ENCODE peak calls at places on chromosomes 7 and 10, in five cellular contexts. D, K, R, J and E are unnamed samples.

GRCh38 chr7:112596260-112596659 is 115.5 kb downstream of the LSMEM1 start:
- DNase-seq in D (no peak), K (no peak), R (no peak), J (no peak), E (no peak)

GRCh38 chr10:124983321-124983720 is 41.4 kb downstream of the ZRANB1 start:
- DNase-seq in D (peak), K (no peak), R (no peak), J (no peak), E (no peak)

GRCh38 chr10:77531441-77532001 is 106.1 kb downstream of the KCNMA1 start:
- DNase-seq in D (no peak), K (peak), R (no peak), J (no peak), E (peak)

GRCh38 chr10:87991946-87992345 is 128.5 kb downstream of the PTEN start:
- DNase-seq in D (no peak), K (no peak), R (peak), J (no peak), E (no peak)

GRCh38 chr7:144738708-144739314 is 97.0 kb downstream of the TPK1 start:
- DNase-seq in D (peak), K (peak), R (peak), J (peak), E (peak)

GRCh38 chr7:4438723-4439245 is 243.3 kb upstream of the FOXK1 start:
- DNase-seq in D (no peak), K (no peak), R (no peak), J (no peak), E (no peak)

GRCh38 chr7:104951546-104951945 is 62.5 kb upstream of the KMT2E start:
- DNase-seq in D (no peak), K (no peak), R (no peak), J (no peak), E (no peak)

GRCh38 chr7:18086165-18087030 is 58.8 kb upstream of the PRPS1L1 start:
- DNase-seq in D (peak), K (no peak), R (peak), J (no peak), E (peak)

GRCh38 chr10:114208351-114208750 is 29.2 kb downstream of the TDRD1 start:
- DNase-seq in D (peak), K (no peak), R (peak), J (no peak), E (no peak)

GRCh38 chr7:34275629-34276028 is 370.3 kb downstream of the BMPER start:
- DNase-seq in D (no peak), K (no peak), R (no peak), J (no peak), E (no peak)

GRCh38 chr10:70849582-70850016 is 33.9 kb downstream of the SGPL1 start:
- DNase-seq in D (no peak), K (no peak), R (no peak), J (no peak), E (peak)

GRCh38 chr10:129491123-129491734 is 24.2 kb downstream of the MGMT start:
- DNase-seq in D (peak), K (peak), R (peak), J (peak), E (no peak)

GRCh38 chr7:98930921-98931320 is 52.6 kb downstream of the TRRAP start:
- DNase-seq in D (no peak), K (no peak), R (no peak), J (no peak), E (no peak)

GRCh38 chr10:59360605-59361515 is 1.5 kb downstream of the FAM13C start:
- DNase-seq in D (no peak), K (no peak), R (peak), J (no peak), E (no peak)

GRCh38 chr10:54203426-54203825 is 597.6 kb downstream of the PCDH15 start:
- DNase-seq in D (no peak), K (no peak), R (no peak), J (no peak), E (no peak)

GRCh38 chr7:16431646-16432424 is 10.5 kb upstream of the CRPPA start:
- DNase-seq in D (peak), K (peak), R (peak), J (peak), E (peak)
- TF ChIP-seq CTCF in D (peak), K (peak), R (peak), J (peak), E (peak)

DNA sequence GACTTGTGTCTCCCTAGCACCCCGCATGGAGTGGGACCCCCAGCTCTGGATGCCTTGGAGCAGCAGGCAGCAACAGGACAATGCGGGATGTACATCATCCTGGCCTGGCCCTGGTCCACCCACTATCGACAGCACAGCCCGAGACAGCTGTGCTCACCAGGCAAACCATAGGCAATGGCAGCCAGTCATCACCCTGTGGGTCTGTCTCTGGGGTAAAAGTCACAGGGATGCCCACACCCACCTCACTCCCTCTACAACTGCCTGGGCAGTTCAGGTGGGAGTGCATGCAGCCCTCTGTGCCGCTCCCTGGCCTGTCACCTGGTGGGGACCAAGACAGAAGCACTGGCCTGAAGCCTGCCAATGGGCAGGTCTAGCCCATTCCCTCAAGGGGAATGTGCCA is 147.8 kb downstream of the GRID1 start:
- DNase-seq in D (no peak), K (no peak), R (no peak), J (no peak), E (no peak)
- TF ChIP-seq EZH2phosphoT487 in D (no peak), K (no peak), R (no peak), J (no peak), E (no peak)

GRCh38 chr10:68576118-68576517 is 16.0 kb downstream of the TET1 start:
- DNase-seq in D (peak), K (no peak), R (peak), J (no peak), E (no peak)
- TF ChIP-seq CTCF in D (peak), K (peak), R (peak), J (peak), E (no peak)

GRCh38 chr7:135682191-135682590 is 19.9 kb downstream of the STMP1 start:
- DNase-seq in D (no peak), K (no peak), R (no peak), J (no peak), E (no peak)
- TF ChIP-seq EZH2phosphoT487 in D (no peak), K (no peak), R (no peak), J (no peak), E (no peak)

GRCh38 chr10:131240691-131241090 is 70.8 kb downstream of the TCERG1L start:
- DNase-seq in D (no peak), K (no peak), R (no peak), J (no peak), E (no peak)

GRCh38 chr10:131243076-131243475 is 68.4 kb downstream of the TCERG1L start:
- DNase-seq in D (no peak), K (no peak), R (no peak), J (no peak), E (no peak)

GRCh38 chr10:131239926-131240325 is 71.6 kb downstream of the TCERG1L start:
- DNase-seq in D (no peak), K (no peak), R (no peak), J (no peak), E (no peak)

GRCh38 chr10:131244836-131245235 is 66.7 kb downstream of the TCERG1L start:
- DNase-seq in D (no peak), K (no peak), R (no peak), J (no peak), E (no peak)

GRCh38 chr10:131242007-131242406 is 69.5 kb downstream of the TCERG1L start:
- DNase-seq in D (peak), K (peak), R (peak), J (no peak), E (peak)
- TF ChIP-seq CTCF in D (peak), K (peak), R (peak), J (peak), E (peak)

DNA sequence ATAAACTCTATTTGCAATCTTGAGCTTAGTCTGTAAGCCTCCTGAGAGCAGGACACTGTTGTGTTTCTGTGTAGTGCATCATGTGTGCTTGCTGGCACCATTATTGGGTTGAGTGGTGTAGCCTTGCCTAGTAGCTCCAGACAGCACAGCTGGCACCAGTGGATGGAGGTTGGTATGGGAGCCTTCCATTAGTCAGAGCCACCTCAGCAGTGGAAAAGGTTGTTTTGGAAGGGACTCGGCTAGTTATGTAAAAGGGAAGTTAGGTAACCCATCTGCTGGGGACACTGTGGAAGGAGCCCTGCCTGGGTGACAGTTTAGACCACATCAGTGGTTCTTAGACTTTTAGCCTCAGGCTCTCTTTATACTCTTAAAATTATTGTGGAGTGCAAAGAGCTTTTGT is 16.3 kb downstream of the MINDY4 start:
- DNase-seq in D (no peak), K (no peak), R (no peak), J (no peak), E (no peak)
- TF ChIP-seq EZH2phosphoT487 in D (no peak), K (no peak), R (no peak), J (no peak), E (no peak)

GRCh38 chr7:2601065-2601464 is 30.7 kb upstream of the TTYH3 start:
- DNase-seq in D (peak), K (no peak), R (peak), J (no peak), E (no peak)
- TF ChIP-seq CTCF in D (peak), K (no peak), R (no peak), J (no peak), E (no peak)

GRCh38 chr7:20786779-20787651 is at the start of gene SP8:
- DNase-seq in D (peak), K (no peak), R (peak), J (no peak), E (peak)
- TF ChIP-seq EZH2phosphoT487 in D (no peak), K (no peak), R (no peak), J (no peak), E (no peak)

GRCh38 chr10:7811000-7811399 is 7.3 kb upstream of the TAF3 start:
- DNase-seq in D (no peak), K (no peak), R (no peak), J (no peak), E (no peak)

GRCh38 chr10:7817576-7817975 is 729 bp upstream of the TAF3 start:
- DNase-seq in D (peak), K (no peak), R (peak), J (no peak), E (no peak)

GRCh38 chr10:7810443-7810842 is 7.9 kb upstream of the TAF3 start:
- DNase-seq in D (no peak), K (no peak), R (no peak), J (no peak), E (no peak)

GRCh38 chr10:7817984-7818294 is 366 bp upstream of the TAF3 start:
- DNase-seq in D (no peak), K (no peak), R (no peak), J (no peak), E (no peak)

DNA sequence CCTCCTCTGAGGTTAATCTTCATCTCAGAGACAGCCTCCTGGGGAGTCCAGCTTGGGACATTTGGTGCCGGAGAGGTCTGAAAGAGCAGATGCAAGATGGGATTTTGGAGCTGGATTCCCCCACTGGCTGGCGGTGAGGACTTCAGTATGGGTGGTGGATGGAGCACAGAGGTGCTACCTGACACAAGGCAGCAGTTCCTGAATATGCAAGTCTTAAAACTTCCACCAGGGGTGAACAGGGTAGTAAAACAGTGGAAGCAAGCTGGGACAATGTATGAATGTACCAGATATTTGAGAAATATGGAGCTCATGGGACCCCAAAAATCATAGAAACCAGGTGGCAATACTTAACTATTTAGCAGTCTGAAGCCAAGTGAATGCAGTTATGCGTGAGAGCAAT is 4.8 kb upstream of the TAF3 start:
- DNase-seq in D (peak), K (no peak), R (no peak), J (peak), E (no peak)
- TF ChIP-seq CTCF in D (no peak), K (peak), R (no peak), J (peak), E (no peak)